ENCODE peak calls at places on chromosomes 3 and 15, in seven cellular contexts. Q is HuH-7.5; V is GM04504; H is germinal center; T is dermis blood vessel endothelial cell; D is naive thymus-derived CD8-positive, alpha-beta T cell; O is kidney tubule cell. W is an unnamed sample.

GRCh38 chr3:147049901-147050300 is 356.4 kb downstream of the ZIC4 start:
- DNase-seq in Q (no peak), V (no peak), H (no peak), T (no peak), D (no peak), O (no peak), W (no peak)

GRCh38 chr3:100402150-100402706 is 889 bp downstream of the LNP1 start:
- DNase-seq in Q (no peak), V (no peak), H (no peak), T (peak; percentile 12), D (no peak), O (peak; percentile 7), W (no peak)

GRCh38 chr3:151011427-151011826 is 38.9 kb upstream of the CLRN1 start:
- DNase-seq in Q (no peak), V (peak; percentile 16), H (no peak), T (peak; percentile 75), D (no peak), O (peak; percentile 63), W (no peak)

GRCh38 chr3:130658666-130659065 is 88.0 kb downstream of the PIK3R4 start:
- DNase-seq in Q (no peak), V (peak; percentile 48), H (no peak), T (peak; percentile 20), D (no peak), O (peak; percentile 56), W (no peak)

GRCh38 chr15:88695595-88696186 is 56.9 kb downstream of the ISG20 start:
- DNase-seq in Q (no peak), V (no peak), H (no peak), T (no peak), D (no peak), O (no peak), W (no peak)

GRCh38 chr3:123883656-123884257 is 375 bp downstream of the MYLK start:
- DNase-seq in Q (no peak), V (no peak), H (no peak), T (peak; percentile 9), D (no peak), O (peak; percentile 23), W (no peak)

GRCh38 chr3:61451841-61452240 is 109.5 kb upstream of the PTPRG start:
- DNase-seq in Q (no peak), V (no peak), H (no peak), T (no peak), D (no peak), O (peak; percentile 81), W (no peak)

GRCh38 chr3:65660000-65660598 is 378.6 kb downstream of the MAGI1 start:
- DNase-seq in Q (no peak), V (no peak), H (no peak), T (no peak), D (no peak), O (peak; percentile 20), W (no peak)

GRCh38 chr3:169545606-169546005 is 117.9 kb downstream of the MECOM start:
- DNase-seq in Q (no peak), V (no peak), H (no peak), T (no peak), D (no peak), O (peak; percentile 13), W (no peak)

GRCh38 chr3:139024968-139025367 is 4.2 kb upstream of the PRR23B start:
- DNase-seq in Q (no peak), V (no peak), H (no peak), T (no peak), D (no peak), O (no peak), W (no peak)

GRCh38 chr3:124826703-124827102 is 60.5 kb downstream of the ITGB5 start:
- DNase-seq in Q (no peak), V (peak; percentile 76), H (no peak), T (peak; percentile 40), D (no peak), O (peak; percentile 56), W (no peak)

GRCh38 chr15:82298032-82298431 is 35.4 kb downstream of the SAXO2 start:
- DNase-seq in Q (no peak), V (no peak), H (no peak), T (no peak), D (no peak), O (no peak), W (no peak)

GRCh38 chr3:16456784-16457415 is 56.6 kb downstream of the RFTN1 start:
- DNase-seq in Q (no peak), V (no peak), H (no peak), T (no peak), D (peak; percentile 9), O (peak; percentile 64), W (no peak)

GRCh38 chr3:120983321-120983665 is 75.3 kb downstream of the STXBP5L start:
- DNase-seq in Q (no peak), V (no peak), H (no peak), T (no peak), D (no peak), O (no peak), W (no peak)

GRCh38 chr15:51561271-51561670 is 61.3 kb downstream of the DMXL2 start:
- DNase-seq in Q (no peak), V (no peak), H (no peak), T (no peak), D (no peak), O (peak; percentile 57), W (no peak)

GRCh38 chr3:5162102-5162501 is 25.4 kb upstream of the EDEM1 start:
- DNase-seq in Q (no peak), V (no peak), H (no peak), T (no peak), D (no peak), O (peak; percentile 78), W (no peak)

GRCh38 chr3:183578179-183578578 is 22.7 kb upstream of the KLHL6 start:
- DNase-seq in Q (no peak), V (no peak), H (no peak), T (no peak), D (no peak), O (no peak), W (no peak)

GRCh38 chr3:89946863-89947262 is 839.4 kb downstream of the EPHA3 start:
- DNase-seq in Q (no peak), V (no peak), H (no peak), T (no peak), D (no peak), O (no peak), W (no peak)

GRCh38 chr15:73985101-73985873 is 6.8 kb downstream of the STOML1 start:
- DNase-seq in Q (no peak), V (no peak), H (no peak), T (no peak), D (no peak), O (peak; percentile 86), W (no peak)

GRCh38 chr3:49570033-49570654 is 15.9 kb downstream of the BSN start:
- DNase-seq in Q (no peak), V (no peak), H (no peak), T (no peak), D (no peak), O (no peak), W (no peak)

GRCh38 chr3:42345811-42346210 is 64.6 kb downstream of the LYZL4 start:
- DNase-seq in Q (no peak), V (no peak), H (no peak), T (no peak), D (peak; percentile 30), O (no peak), W (no peak)

GRCh38 chr3:109944836-109945235 is 607.5 kb upstream of the DPPA4 start:
- DNase-seq in Q (no peak), V (no peak), H (no peak), T (no peak), D (no peak), O (no peak), W (no peak)